ENCODE peak calls at places on chromosomes 12 and 14, in eight cellular contexts. Z is left colon; N is activated CD4-positive, CD25-positive, alpha-beta regulatory T cell treated with anti-CD3 and anti-CD28 coated beads, Interleukin-2, amount 50 U/mL, for 16 hours; T is Jurkat, Clone E6-1; W is pons; L is activated CD4-positive, alpha-beta T cell treated with anti-CD3 and anti-CD28 coated beads, Interleukin-2, amount 50 U/mL, for 24 hours; S is HL-60; X is stimulated activated CD4-positive, alpha-beta T cell treated with anti-CD3 and anti-CD28 coated beads, Interleukin-2, amount 100 ng/mL, for 48 hours. D is an unnamed sample.

GRCh38 chr14:61609885-61610284 is 85.4 kb upstream of the HIF1A start:
- DNase-seq in Z (no peak), N (no peak), T (no peak), W (no peak), L (no peak), S (no peak), X (no peak), D (no peak)

GRCh38 chr14:104972301-104973211 is 5.6 kb downstream of the AHNAK2 start:
- DNase-seq in Z (peak), N (no peak), T (no peak), W (no peak), L (no peak), S (no peak), X (no peak), D (no peak)

GRCh38 chr14:54381821-54382220 is 15.0 kb upstream of the CDKN3 start:
- DNase-seq in Z (no peak), N (no peak), T (no peak), W (no peak), L (no peak), S (no peak), X (no peak), D (no peak)

GRCh38 chr12:63045020-63045860 is 105.8 kb downstream of the AVPR1A start:
- DNase-seq in Z (no peak), N (no peak), T (no peak), W (no peak), L (no peak), S (no peak), X (no peak), D (no peak)

GRCh38 chr12:13203028-13203922 is 6.7 kb downstream of the EMP1 start:
- DNase-seq in Z (peak), N (no peak), T (peak), W (no peak), L (no peak), S (peak), X (no peak), D (no peak)

GRCh38 chr12:57845478-57846284 is 848 bp downstream of the CTDSP2 start:
- DNase-seq in Z (peak), N (peak), T (no peak), W (peak), L (no peak), S (peak), X (peak), D (peak)

GRCh38 chr14:36835145-36835544 is 173.5 kb downstream of the PAX9 start:
- DNase-seq in Z (no peak), N (no peak), T (no peak), W (no peak), L (no peak), S (no peak), X (no peak), D (no peak)

GRCh38 chr14:95769976-95770375 is 56.1 kb upstream of the TCL1A start:
- DNase-seq in Z (no peak), N (no peak), T (no peak), W (no peak), L (no peak), S (no peak), X (no peak), D (no peak)

GRCh38 chr14:24132061-24132685 is 1.7 kb downstream of the FITM1 start:
- DNase-seq in Z (peak), N (no peak), T (no peak), W (no peak), L (no peak), S (no peak), X (no peak), D (peak)

D was measured in activated naive CD8-positive, alpha-beta T cell treated with anti-CD3 and anti-CD28 coated beads for 36 hours.